ENCODE peak calls at places on chromosome 13, in four cellular contexts. J, S, R and Z are unnamed samples.

GRCh38 chr13:52405369-52405766 is 604 bp downstream of the THSD1 start:
- DNase-seq in S (peak; percentile 19), J (no peak), R (no peak), Z (no peak)

GRCh38 chr13:98285317-98285716 is 108.2 kb upstream of the RNF113B start:
- DNase-seq in J (no peak), R (no peak), S (no peak), Z (no peak)

GRCh38 chr13:84896128-84896527 is 903.1 kb downstream of the SLITRK6 start:
- DNase-seq in J (no peak), R (no peak), S (peak; percentile 52), Z (peak; percentile 35)

GRCh38 chr13:87656311-87656710 is 14.9 kb upstream of the SLITRK5 start:
- DNase-seq in R (no peak), J (no peak), S (peak; percentile 20), Z (no peak)

GRCh38 chr13:98775844-98776598 is 23.5 kb upstream of the SLC15A1 start:
- DNase-seq in R (peak; percentile 91), J (no peak), S (no peak), Z (no peak)

GRCh38 chr13:51801631-51802099 is 2.3 kb downstream of the DHRS12 start:
- DNase-seq in J (no peak), R (peak; percentile 23), S (peak; percentile 92), Z (no peak)

GRCh38 chr13:63117710-63118109 is 1702.1 kb upstream of the PCDH20 start:
- DNase-seq in R (no peak), S (no peak), J (no peak), Z (no peak)

GRCh38 chr13:29594710-29595379 is 643 bp downstream of the SLC7A1 start:
- DNase-seq in S (peak; percentile 57), J (peak; percentile 68), R (peak; percentile 15), Z (peak; percentile 77)

GRCh38 chr13:50452761-50453160 is 390.7 kb downstream of the DLEU7 start:
- DNase-seq in S (no peak), J (no peak), R (no peak), Z (no peak)

GRCh38 chr13:25170554-25171107 is 1.5 kb downstream of the AMER2 start:
- DNase-seq in J (no peak), R (no peak), S (peak; percentile 67), Z (no peak)

GRCh38 chr13:46498650-46499049 is 54.3 kb upstream of the LRCH1 start:
- DNase-seq in S (no peak), J (no peak), R (no peak), Z (no peak)

GRCh38 chr13:65456150-65456912 is 1773.8 kb downstream of the PCDH9 start:
- DNase-seq in R (no peak), S (no peak), J (no peak), Z (no peak)

GRCh38 chr13:70108276-70108845 is at the start of gene KLHL1:
- DNase-seq in R (no peak), S (peak; percentile 28), J (no peak), Z (no peak)

GRCh38 chr13:61045197-61045596 is 370.5 kb downstream of the PCDH20 start:
- DNase-seq in S (no peak), R (no peak), J (no peak), Z (no peak)

GRCh38 chr13:73025212-73026012 is 33.4 kb upstream of the KLF5 start:
- DNase-seq in R (no peak), S (no peak), J (no peak), Z (no peak)

GRCh38 chr13:49319555-49320350 is 72.0 kb downstream of the CDADC1 start:
- DNase-seq in J (no peak), S (no peak), R (no peak), Z (no peak)

GRCh38 chr13:83815598-83815997 is 66.7 kb downstream of the SLITRK1 start:
- DNase-seq in S (peak; percentile 14), R (no peak), J (no peak), Z (no peak)

GRCh38 chr13:104315606-104316005 is 1249.4 kb upstream of the SLC10A2 start:
- DNase-seq in J (no peak), S (no peak), R (no peak), Z (no peak)

GRCh38 chr13:29621841-29622240 is 26.4 kb upstream of the SLC7A1 start:
- DNase-seq in J (no peak), R (no peak), S (no peak), Z (no peak)

GRCh38 chr13:45207319-45207718 is 6.5 kb upstream of the KCTD4 start:
- DNase-seq in R (no peak), S (no peak), J (no peak), Z (no peak)

GRCh38 chr13:109712187-109712601 is 74.2 kb downstream of the IRS2 start:
- DNase-seq in R (no peak), J (no peak), S (peak; percentile 45), Z (no peak)

GRCh38 chr13:71870036-71870435 is 3.0 kb upstream of the DACH1 start:
- DNase-seq in S (peak; percentile 51), R (no peak), J (no peak), Z (no peak)

GRCh38 chr13:40336228-40337221 is 329.9 kb downstream of the FOXO1 start:
- DNase-seq in R (no peak), S (no peak), J (no peak), Z (no peak)

GRCh38 chr13:88176231-88176630 is 505.1 kb downstream of the SLITRK5 start:
- DNase-seq in S (no peak), R (no peak), J (no peak), Z (no peak)

GRCh38 chr13:31168736-31169135 is 7.0 kb upstream of the HSPH1 start:
- DNase-seq in R (no peak), S (no peak), J (no peak), Z (no peak)

DNA sequence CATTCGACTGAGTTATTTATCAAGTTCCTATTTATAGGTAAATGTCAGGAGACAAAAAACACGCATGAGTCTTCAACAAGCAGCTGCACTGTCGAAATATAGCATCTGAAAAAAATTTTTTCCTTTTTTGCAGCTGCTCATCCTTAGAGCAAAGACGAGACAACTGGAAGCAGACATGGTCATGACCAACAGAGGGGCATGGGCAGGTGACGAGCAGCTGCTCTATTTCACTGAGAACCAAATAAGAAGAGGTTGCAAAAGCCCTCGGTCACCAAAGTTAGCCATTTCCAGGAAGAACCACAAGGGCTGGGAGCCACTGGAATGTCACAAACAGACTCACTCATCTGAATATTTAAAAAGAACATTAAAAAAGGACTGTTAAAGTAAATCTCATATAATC is 22.2 kb downstream of the SOHLH2 start:
- DNase-seq in R (no peak), S (no peak), J (no peak), Z (no peak)
- TF ChIP-seq CTCF in R (no peak), S (no peak), J (no peak), Z (no peak)

GRCh38 chr13:79395881-79396280 is 10.2 kb downstream of the RBM26 start:
- DNase-seq in J (no peak), S (no peak), R (no peak), Z (no peak)
- TF ChIP-seq CTCF in J (no peak), S (no peak), R (no peak), Z (no peak)

GRCh38 chr13:23175920-23176319 is 4.9 kb upstream of the SGCG start:
- DNase-seq in J (no peak), R (no peak), S (no peak), Z (no peak)
- TF ChIP-seq CTCF in J (no peak), R (peak; percentile 24), S (peak; percentile 59), Z (peak; percentile 15)

GRCh38 chr13:33865945-33866344 is 48.0 kb downstream of the RFC3 start:
- DNase-seq in J (no peak), R (no peak), S (no peak), Z (peak; percentile 29)

GRCh38 chr13:33862006-33862405 is 44.1 kb downstream of the RFC3 start:
- DNase-seq in R (no peak), S (no peak), J (no peak), Z (no peak)

GRCh38 chr13:33867472-33867871 is 49.5 kb downstream of the RFC3 start:
- DNase-seq in J (no peak), S (no peak), R (no peak), Z (no peak)

GRCh38 chr13:33859691-33860303 is 41.8 kb downstream of the RFC3 start:
- DNase-seq in J (no peak), R (no peak), S (no peak), Z (no peak)

GRCh38 chr13:33863390-33863789 is 45.4 kb downstream of the RFC3 start:
- DNase-seq in S (no peak), J (no peak), R (no peak), Z (no peak)
- TF ChIP-seq CTCF in S (no peak), J (no peak), R (no peak), Z (no peak)

GRCh38 chr13:20721058-20721453 is 17.6 kb downstream of the IL17D start:
- DNase-seq in S (no peak), R (no peak), J (no peak), Z (no peak)

GRCh38 chr13:20719783-20720182 is 16.3 kb downstream of the IL17D start:
- DNase-seq in S (no peak), R (no peak), J (no peak), Z (no peak)

GRCh38 chr13:20718958-20719566 is 15.6 kb downstream of the IL17D start:
- DNase-seq in J (no peak), S (no peak), R (no peak), Z (no peak)

GRCh38 chr13:20720499-20720898 is 17.0 kb downstream of the IL17D start:
- DNase-seq in R (no peak), J (no peak), S (no peak), Z (no peak)

GRCh38 chr13:20721454-20722357 is 18.2 kb downstream of the IL17D start:
- DNase-seq in R (no peak), S (peak; percentile 77), J (no peak), Z (no peak)
- TF ChIP-seq CTCF in R (no peak), S (peak; percentile 16), J (no peak), Z (no peak)

GRCh38 chr13:34990399-34991224 is 48.5 kb downstream of the NBEA start:
- DNase-seq in S (no peak), J (no peak), R (no peak), Z (no peak)
- TF ChIP-seq CTCF in S (no peak), J (no peak), R (no peak), Z (no peak)

GRCh38 chr13:103062079-103062478 is 4.1 kb downstream of the SLC10A2 start:
- DNase-seq in S (no peak), R (no peak), J (no peak), Z (no peak)

GRCh38 chr13:103066079-103066880 is at the start of gene SLC10A2:
- DNase-seq in J (no peak), R (no peak), S (peak; percentile 25), Z (no peak)

GRCh38 chr13:103063376-103063775 is 2.8 kb downstream of the SLC10A2 start:
- DNase-seq in R (no peak), J (no peak), S (no peak), Z (no peak)

GRCh38 chr13:103066991-103067390 is 774 bp upstream of the SLC10A2 start:
- DNase-seq in S (peak; percentile 14), R (no peak), J (no peak), Z (no peak)

DNA sequence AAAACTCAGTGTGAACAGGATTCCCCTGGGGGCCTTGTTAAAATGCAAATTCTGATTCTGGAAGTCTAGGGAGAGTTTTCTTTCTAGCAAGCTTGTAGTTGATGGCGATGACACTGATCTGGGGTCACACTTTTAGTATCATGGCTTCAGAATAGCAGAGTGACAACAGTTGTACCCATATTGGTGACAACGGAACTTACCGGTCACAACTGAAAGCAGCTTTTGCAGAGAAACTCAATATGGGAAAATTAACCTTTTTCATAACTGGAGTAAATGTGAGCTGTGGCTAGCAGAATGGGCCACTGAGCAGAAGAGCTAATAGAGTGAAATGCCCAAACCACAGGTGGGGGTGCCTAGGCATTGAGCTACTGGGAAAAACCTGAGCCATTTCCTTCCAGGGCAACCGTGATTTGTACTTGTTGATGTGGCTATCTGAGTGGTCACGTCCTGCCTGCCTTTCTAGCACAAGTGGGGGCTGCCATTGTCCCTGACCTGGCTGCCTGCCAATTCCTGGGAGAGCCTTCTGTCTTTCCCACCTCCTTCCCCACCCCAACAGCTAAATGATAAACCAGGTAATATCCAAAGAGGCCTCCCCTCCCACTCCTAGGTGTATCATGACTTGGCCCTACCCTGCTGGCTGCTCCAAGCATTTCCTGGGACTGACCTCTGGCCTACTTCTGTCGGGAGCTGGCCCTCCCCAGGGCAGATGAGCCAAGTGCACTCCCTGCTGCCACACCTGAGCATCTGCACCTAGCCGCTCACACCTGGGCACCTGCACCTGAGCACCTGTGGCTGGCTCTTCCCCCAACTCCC is 1.7 kb upstream of the SLC10A2 start:
- DNase-seq in S (no peak), R (no peak), J (no peak), Z (peak; percentile 20)
- TF ChIP-seq CTCF in S (no peak), R (no peak), J (no peak), Z (no peak)